ENCODE peak calls at places on chromosomes 2 and 18, in nine cellular contexts. Q is HFFc6; J is stimulated activated CD4-positive, alpha-beta T cell treated with anti-CD3 and anti-CD28 coated beads, TNF-alpha, amount 100 ng/mL, for 48 hours; O is A549; Z is WTC11; A is Peyer's patch; P is activated naive CD4-positive, alpha-beta T cell treated with anti-CD3 and anti-CD28 coated beads, Interleukin-2, amount 10 ng/mL, durations not matched to agents 7 days and 5 days; U is AG04449; I is glutamatergic neuron. R is an unnamed sample.

GRCh38 chr2:168478206-168478605 is 22.1 kb downstream of the CERS6 start:
- DNase-seq in Q (no peak), J (no peak), O (no peak), Z (no peak), A (no peak), P (no peak), U (no peak), I (no peak), R (no peak)

GRCh38 chr2:173741715-173742114 is 223.5 kb downstream of the SP3 start:
- DNase-seq in Q (no peak), J (no peak), O (no peak), Z (no peak), A (no peak), P (no peak), U (no peak), I (no peak), R (no peak)

GRCh38 chr18:40904295-40904694 is 1050.7 kb upstream of the PIK3C3 start:
- DNase-seq in Q (no peak), J (no peak), O (no peak), Z (no peak), A (no peak), P (no peak), U (no peak), I (no peak), R (no peak)

GRCh38 chr18:55351220-55351619 is 236.8 kb downstream of the TCF4 start:
- DNase-seq in Q (no peak), J (no peak), O (no peak), Z (no peak), A (no peak), P (no peak), U (no peak), I (no peak), R (no peak)

GRCh38 chr2:212505583-212505982 is 33.0 kb downstream of the ERBB4 start:
- DNase-seq in Q (no peak), J (no peak), O (no peak), Z (no peak), A (no peak), P (no peak), U (no peak), I (no peak), R (no peak)

GRCh38 chr2:186903183-186903582 is 54.2 kb upstream of the ZSWIM2 start:
- DNase-seq in Q (no peak), J (no peak), O (no peak), Z (no peak), A (no peak), P (no peak), U (no peak), I (no peak), R (no peak)

GRCh38 chr18:13390196-13390595 is 171.6 kb downstream of the LDLRAD4 start:
- DNase-seq in Q (no peak), J (no peak), O (no peak), Z (no peak), A (no peak), P (no peak), U (no peak), I (no peak), R (no peak)

GRCh38 chr2:45124456-45124855 is 115.2 kb upstream of the SIX2 start:
- DNase-seq in Q (no peak), J (no peak), O (no peak), Z (no peak), A (no peak), P (no peak), U (no peak), I (no peak), R (no peak)

GRCh38 chr2:215137741-215138340 is 585 bp downstream of the ABCA12 start:
- DNase-seq in Q (peak; percentile 53), J (no peak), O (no peak), Z (no peak), A (no peak), P (no peak), U (no peak), I (no peak), R (no peak)

GRCh38 chr2:207784898-207785297 is 15.2 kb upstream of the FZD5 start:
- DNase-seq in Q (no peak), J (no peak), O (no peak), Z (no peak), A (no peak), P (no peak), U (no peak), I (no peak), R (no peak)

GRCh38 chr2:227629435-227629834 is 12.1 kb downstream of the SCYGR4 start:
- DNase-seq in Q (no peak), J (no peak), O (no peak), Z (no peak), A (no peak), P (no peak), U (no peak), I (peak; percentile 27), R (no peak)

GRCh38 chr2:101516833-101517690 is 42.1 kb upstream of the RFX8 start:
- DNase-seq in Q (peak; percentile 96), J (no peak), O (peak; percentile 41), Z (no peak), A (no peak), P (peak; percentile 47), U (peak; percentile 62), I (no peak), R (no peak)

GRCh38 chr2:158291544-158292175 is 164.9 kb downstream of the CCDC148 start:
- DNase-seq in Q (no peak), J (no peak), O (no peak), Z (no peak), A (no peak), P (no peak), U (no peak), I (no peak), R (no peak)

GRCh38 chr2:196502413-196502812 is 137.1 kb upstream of the CCDC150 start:
- DNase-seq in Q (no peak), J (no peak), O (no peak), Z (no peak), A (no peak), P (no peak), U (no peak), I (no peak), R (no peak)

GRCh38 chr2:1721706-1722483 is 22.4 kb downstream of the PXDN start:
- DNase-seq in Q (peak; percentile 92), J (no peak), O (no peak), Z (no peak), A (no peak), P (no peak), U (peak; percentile 89), I (no peak), R (no peak)

GRCh38 chr2:55743583-55743982 is 49.9 kb upstream of the PNPT1 start:
- DNase-seq in Q (peak; percentile 87), J (no peak), O (no peak), Z (no peak), A (no peak), P (no peak), U (peak; percentile 40), I (no peak), R (no peak)

GRCh38 chr18:34976084-34976483 is 65.1 kb upstream of the MAPRE2 start:
- DNase-seq in Q (no peak), J (no peak), O (no peak), Z (no peak), A (no peak), P (no peak), U (no peak), I (no peak), R (no peak)

GRCh38 chr2:233674995-233675394 is 3.3 kb downstream of the UGT1A9 start:
- DNase-seq in Q (no peak), J (no peak), O (no peak), Z (no peak), A (no peak), P (no peak), U (no peak), I (no peak), R (no peak)

GRCh38 chr2:54551123-54551756 is 95.1 kb downstream of the SPTBN1 start:
- DNase-seq in Q (no peak), J (no peak), O (no peak), Z (peak; percentile 51), A (no peak), P (no peak), U (no peak), I (no peak), R (no peak)

GRCh38 chr2:99572380-99572779 is 82.6 kb upstream of the REV1 start:
- DNase-seq in Q (no peak), J (no peak), O (no peak), Z (no peak), A (no peak), P (no peak), U (no peak), I (no peak), R (no peak)

GRCh38 chr2:2636813-2637212 is 305.7 kb upstream of the MYT1L start:
- DNase-seq in Q (no peak), J (no peak), O (no peak), Z (no peak), A (no peak), P (no peak), U (no peak), I (no peak), R (no peak)

GRCh38 chr2:15714002-15714401 is 122.3 kb downstream of the DDX1 start:
- DNase-seq in Q (no peak), J (no peak), O (no peak), Z (no peak), A (no peak), P (no peak), U (no peak), I (no peak), R (no peak)

GRCh38 chr2:162330881-162331280 is 12.4 kb upstream of the IFIH1 start:
- DNase-seq in Q (no peak), J (no peak), O (no peak), Z (no peak), A (no peak), P (no peak), U (no peak), I (no peak), R (no peak)

GRCh38 chr2:206445948-206446347 is 2.6 kb downstream of the ADAM23 start:
- DNase-seq in Q (no peak), J (no peak), O (no peak), Z (no peak), A (no peak), P (no peak), U (no peak), I (no peak), R (no peak)

GRCh38 chr2:170743530-170744239 is 26.5 kb upstream of the ERICH2 start:
- DNase-seq in Q (no peak), J (no peak), O (no peak), Z (no peak), A (no peak), P (no peak), U (no peak), I (no peak), R (peak; percentile 5)

GRCh38 chr18:66226782-66227181 is 377.1 kb downstream of the CDH19 start:
- DNase-seq in Q (no peak), J (no peak), O (no peak), Z (no peak), A (no peak), P (no peak), U (no peak), I (no peak), R (no peak)

GRCh38 chr2:147222506-147222905 is 622.3 kb upstream of the ACVR2A start:
- DNase-seq in Q (no peak), J (no peak), O (no peak), Z (no peak), A (no peak), P (no peak), U (no peak), I (no peak), R (no peak)

GRCh38 chr18:57445488-57446319 is 10.5 kb downstream of the ONECUT2 start:
- DNase-seq in Q (no peak), J (no peak), O (no peak), Z (no peak), A (no peak), P (no peak), U (no peak), I (peak; percentile 41), R (no peak)

GRCh38 chr2:96734899-96735585 is 4.8 kb downstream of the LMAN2L start:
- DNase-seq in Q (no peak), J (no peak), O (no peak), Z (no peak), A (no peak), P (no peak), U (no peak), I (no peak), R (no peak)

GRCh38 chr2:157789933-157790511 is 86.1 kb downstream of the ACVR1 start:
- DNase-seq in Q (no peak), J (no peak), O (no peak), Z (no peak), A (peak; percentile 68), P (peak; percentile 25), U (no peak), I (no peak), R (no peak)

GRCh38 chr2:120858361-120858760 is 122.7 kb downstream of the GLI2 start:
- DNase-seq in Q (no peak), J (no peak), O (no peak), Z (no peak), A (no peak), P (no peak), U (no peak), I (no peak), R (no peak)

R was measured in nephron progenitor cell.